ENCODE peak calls at places on chromosome 3, in four cellular contexts. F is DND-41, I is endothelial cell, C is cardiac fibroblast. U is an unnamed sample.
A peak's percentile ranks its signal among the peaks of the same experiment; 100 is the strongest.

GRCh38 chr3:13647314-13648059 is 98.6 kb downstream of the FBLN2 start:
- DNase-seq in F (peak; percentile 32), I (no peak), C (peak; percentile 46), U (no peak)

GRCh38 chr3:95971573-95971972 is 842.8 kb upstream of the EPHA6 start:
- DNase-seq in F (no peak), C (peak; percentile 36), I (no peak), U (no peak)

GRCh38 chr3:129992781-129993180 is 18.3 kb downstream of the TRH start:
- DNase-seq in C (peak; percentile 9), F (no peak), I (peak; percentile 31), U (no peak)

GRCh38 chr3:14431556-14431927 is 29.1 kb downstream of the SLC6A6 start:
- DNase-seq in I (no peak), C (no peak), F (no peak), U (no peak)

GRCh38 chr3:158508481-158508880 is 62.5 kb upstream of the MLF1 start:
- DNase-seq in I (no peak), C (peak; percentile 28), F (no peak), U (no peak)

GRCh38 chr3:55673764-55674163 is 186.7 kb upstream of the WNT5A start:
- DNase-seq in C (no peak), F (no peak), I (no peak), U (no peak)

GRCh38 chr3:22118542-22118941 is 367.5 kb upstream of the ZNF385D start:
- DNase-seq in F (no peak), I (no peak), C (no peak), U (no peak)

GRCh38 chr3:12822725-12823373 is 18.5 kb downstream of the RPL32 start:
- DNase-seq in C (peak; percentile 57), I (no peak), F (no peak), U (no peak)

GRCh38 chr3:177050466-177051237 is 146.6 kb downstream of the TBL1XR1 start:
- DNase-seq in I (no peak), C (peak; percentile 70), F (no peak), U (no peak)

GRCh38 chr3:16807981-16808380 is 76.8 kb upstream of the PLCL2 start:
- DNase-seq in I (no peak), F (no peak), C (peak; percentile 37), U (no peak)

GRCh38 chr3:36969540-36970432 is 23.1 kb downstream of the EPM2AIP1 start:
- DNase-seq in I (peak; percentile 18), F (peak; percentile 81), C (peak; percentile 51), U (peak; percentile 35)

GRCh38 chr3:14537590-14538450 is 2.3 kb downstream of the GRIP2 start:
- DNase-seq in I (peak; percentile 31), C (no peak), F (peak; percentile 13), U (no peak)

GRCh38 chr3:134885877-134886621 is 91.0 kb downstream of the EPHB1 start:
- DNase-seq in I (no peak), F (peak; percentile 66), C (no peak), U (no peak)

GRCh38 chr3:120404876-120405275 is 45.9 kb downstream of the FSTL1 start:
- DNase-seq in F (no peak), I (no peak), C (no peak), U (no peak)

GRCh38 chr3:25455316-25456232 is 27.5 kb downstream of the RARB start:
- DNase-seq in I (no peak), C (peak; percentile 48), F (no peak), U (peak; percentile 34)

GRCh38 chr3:188605231-188605630 is 451.3 kb downstream of the LPP start:
- DNase-seq in C (no peak), F (no peak), I (no peak), U (no peak)

GRCh38 chr3:61574854-61575253 is 13.5 kb downstream of the PTPRG start:
- DNase-seq in I (no peak), F (peak; percentile 28), C (peak; percentile 96), U (no peak)

GRCh38 chr3:100060685-100061484 is 53.4 kb downstream of the FILIP1L start:
- DNase-seq in F (no peak), I (no peak), C (no peak), U (no peak)

GRCh38 chr3:6035626-6036025 is 825.3 kb upstream of the GRM7 start:
- DNase-seq in F (no peak), C (no peak), I (no peak), U (no peak)

GRCh38 chr3:53921296-53921695 is 29.6 kb upstream of the SELENOK start:
- DNase-seq in F (no peak), I (no peak), C (peak; percentile 43), U (no peak)

GRCh38 chr3:175111036-175111435 is 251.9 kb downstream of the NAALADL2 start:
- DNase-seq in C (peak; percentile 63), F (no peak), I (no peak), U (no peak)

GRCh38 chr3:168990111-168990510 is 673.4 kb downstream of the MECOM start:
- DNase-seq in I (no peak), F (no peak), C (peak; percentile 71), U (no peak)

GRCh38 chr3:19543212-19543841 is 390.7 kb downstream of the EFHB start:
- DNase-seq in I (peak; percentile 4), F (no peak), C (peak; percentile 0), U (peak; percentile 15)

GRCh38 chr3:10532939-10533730 is 27.7 kb upstream of the ATP2B2 start:
- DNase-seq in I (no peak), F (no peak), C (no peak), U (no peak)

GRCh38 chr3:159536876-159537275 is 451.8 kb upstream of the IL12A start:
- DNase-seq in C (no peak), I (no peak), F (no peak), U (no peak)
- TF ChIP-seq CTCF in C (no peak), I (no peak), F (no peak), U (no peak)

DNA sequence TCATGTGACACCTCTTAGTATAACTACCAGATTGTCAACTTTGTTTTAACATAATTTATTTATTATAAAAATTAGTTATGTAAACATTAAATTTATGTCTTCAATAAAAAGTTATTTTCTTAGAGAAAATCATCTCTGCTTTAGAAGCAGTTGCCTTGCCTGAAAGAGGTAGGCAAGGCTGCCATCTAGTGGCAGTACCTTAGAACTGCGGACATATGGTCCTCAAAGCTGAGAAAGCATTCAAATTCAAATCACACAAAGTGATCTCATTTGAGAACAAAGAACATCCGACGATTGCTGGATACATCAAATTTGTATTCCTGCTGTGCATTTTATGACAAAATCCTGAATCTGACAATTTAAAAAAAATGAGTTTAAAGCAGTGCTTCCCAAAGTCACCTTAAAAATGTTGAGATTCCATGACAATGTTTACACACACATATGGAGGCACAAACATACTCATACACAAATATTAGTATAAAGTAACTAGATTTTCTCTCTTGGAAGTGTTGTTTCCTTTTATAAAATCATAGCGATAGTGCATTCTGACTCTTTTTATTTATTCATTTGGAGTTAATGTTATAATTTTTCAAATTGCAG is 617.4 kb downstream of the CADM2 start:
- DNase-seq in C (peak; percentile 68), I (peak; percentile 67), F (peak; percentile 56), U (peak; percentile 65)
- TF ChIP-seq CTCF in C (peak; percentile 84), I (peak; percentile 86), F (peak; percentile 89), U (peak; percentile 87)

DNA sequence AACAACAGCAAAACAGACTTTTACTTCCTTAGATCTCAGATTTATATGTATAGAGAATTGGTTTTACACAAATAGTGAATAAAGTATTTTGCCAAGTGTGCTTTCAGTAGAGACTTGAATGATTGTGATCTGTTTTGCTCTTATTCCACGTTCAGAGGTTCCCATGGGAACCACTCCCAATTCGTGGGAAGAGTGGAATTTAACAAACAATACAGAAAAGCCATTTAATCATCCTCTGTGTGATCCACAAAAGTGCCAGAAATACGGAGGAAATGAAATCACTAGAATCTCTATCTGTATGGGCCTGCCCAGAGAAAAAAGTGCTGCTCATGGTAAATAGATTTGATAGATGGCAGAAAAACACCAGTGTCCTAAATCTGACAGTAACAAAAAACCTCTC is 55.9 kb downstream of the CNTN4 start:
- DNase-seq in I (no peak), F (no peak), C (no peak), U (no peak)
- TF ChIP-seq CTCF in I (no peak), F (no peak), C (no peak), U (no peak)

GRCh38 chr3:34276342-34276741 is 477.9 kb downstream of the PDCD6IP start:
- DNase-seq in F (no peak), C (no peak), I (no peak), U (no peak)

GRCh38 chr3:34275811-34276210 is 477.4 kb downstream of the PDCD6IP start:
- DNase-seq in C (no peak), I (no peak), F (no peak), U (no peak)

GRCh38 chr3:34277110-34277509 is 478.7 kb downstream of the PDCD6IP start:
- DNase-seq in I (no peak), F (no peak), C (no peak), U (no peak)
- TF ChIP-seq CTCF in I (no peak), F (peak; percentile 34), C (no peak), U (no peak)

GRCh38 chr3:123202451-123202850 is 708 bp downstream of the SEC22A start:
- DNase-seq in C (peak; percentile 1), F (no peak), I (peak; percentile 7), U (peak; percentile 9)
- TF ChIP-seq CTCF in C (no peak), F (no peak), I (no peak), U (no peak)

GRCh38 chr3:162517110-162517509 is 1020.5 kb downstream of the OTOL1 start:
- DNase-seq in I (no peak), C (no peak), F (no peak), U (no peak)
- TF ChIP-seq CTCF in I (no peak), C (no peak), F (peak; percentile 35), U (no peak)